ENCODE peak calls at places on chromosomes 12 and 14, in five cellular contexts. A is H1; O is small intestine; P is HCT116; M is CD8-positive, alpha-beta memory T cell. R is an unnamed sample. For H3K4me1 and H3K9me3, the result is how much of the 10 kb centered on the place peaks cover.

GRCh38 chr14:51020024-51020710 is 74.7 kb downstream of the TRIM9 start:
- DNase-seq in A (no peak), O (no peak), P (no peak), M (no peak), R (no peak)

GRCh38 chr12:67155863-67156262 is 113.3 kb upstream of the CAND1 start:
- DNase-seq in A (no peak), O (no peak), P (no peak), M (no peak), R (no peak)

GRCh38 chr14:72439707-72440106 is 454.2 kb downstream of the DPF3 start:
- DNase-seq in A (no peak), O (peak), P (no peak), M (no peak), R (no peak)

GRCh38 chr12:1846421-1847405 is 26.3 kb downstream of the LRTM2 start:
- DNase-seq in A (no peak), O (no peak), P (no peak), M (no peak), R (no peak)

GRCh38 chr14:59187802-59188460 is 536 bp upstream of the DAAM1 start:
- DNase-seq in A (no peak), O (no peak), P (no peak), M (peak), R (peak)

GRCh38 chr12:119803391-119803791 is 73.7 kb downstream of the CIT start:
- DNase-seq in A (peak), O (no peak), P (no peak), M (no peak), R (no peak)

GRCh38 chr12:31220061-31220460 is 105.9 kb downstream of the SINHCAF start:
- DNase-seq in A (no peak), O (no peak), P (no peak), M (no peak), R (no peak)

GRCh38 chr12:15122349-15122748 is 98.9 kb downstream of the RERG start:
- DNase-seq in A (no peak), O (no peak), P (no peak), M (no peak), R (no peak)

GRCh38 chr12:117685115-117685926 is 283.5 kb downstream of the KSR2 start:
- DNase-seq in A (peak), O (peak), P (no peak), M (no peak), R (no peak)

GRCh38 chr12:67019070-67019469 is 250.1 kb upstream of the CAND1 start:
- DNase-seq in A (no peak), O (no peak), P (no peak), M (no peak), R (no peak)

GRCh38 chr12:110338754-110339153 is 57.7 kb downstream of the ATP2A2 start:
- DNase-seq in A (no peak), O (no peak), P (peak), M (no peak), R (no peak)

GRCh38 chr12:106282457-106283097 is 20.0 kb upstream of the TCP11L2 start:
- DNase-seq in A (no peak), O (peak), P (peak), M (peak), R (peak)

GRCh38 chr14:40368314-40368713 is 936.1 kb upstream of the FBXO33 start:
- DNase-seq in A (no peak), O (no peak), P (no peak), M (no peak), R (no peak)

GRCh38 chr12:109989380-109989779 is 6.8 kb downstream of the GIT2 start:
- DNase-seq in A (no peak), O (no peak), P (no peak), M (no peak), R (no peak)

GRCh38 chr12:109261939-109262338 is 47.1 kb downstream of the FOXN4 start:
- DNase-seq in A (no peak), O (no peak), P (no peak), M (no peak), R (no peak)

GRCh38 chr12:24109381-24110039 is 160.0 kb upstream of the SOX5 start:
- DNase-seq in A (no peak), O (peak), P (no peak), M (no peak), R (no peak)

GRCh38 chr14:104107101-104107581 is 21.6 kb downstream of the ASPG start:
- DNase-seq in A (no peak), O (no peak), P (no peak), M (no peak), R (peak)

GRCh38 chr12:14810953-14811483 is 3.0 kb downstream of the SMCO3 start:
- DNase-seq in A (no peak), O (peak), P (no peak), M (no peak), R (peak)

GRCh38 chr12:92136883-92137582 is 8.6 kb downstream of the BTG1 start:
- DNase-seq in A (no peak), O (peak), P (peak), M (no peak), R (no peak)

GRCh38 chr14:95956601-95957460 is 80.2 kb downstream of the TUNAR start:
- DNase-seq in A (no peak), O (no peak), P (no peak), M (no peak), R (no peak)

GRCh38 chr14:55913324-55914035 is 204.7 kb upstream of the PELI2 start:
- DNase-seq in A (no peak), O (no peak), P (no peak), M (no peak), R (no peak)

GRCh38 chr12:4278582-4278939 is 5.0 kb downstream of the CCND2 start:
- DNase-seq in A (no peak), O (peak), P (no peak), M (no peak), R (peak)

GRCh38 chr14:74531011-74531410 is 37.4 kb downstream of the ISCA2 start:
- DNase-seq in A (no peak), O (no peak), P (no peak), M (no peak), R (no peak)

GRCh38 chr12:132162508-132163031 is 18.3 kb downstream of the NOC4L start:
- DNase-seq in A (no peak), O (no peak), P (no peak), M (no peak), R (peak)

GRCh38 chr12:52419656-52420055 is 13.5 kb upstream of the KRT82 start:
- DNase-seq in A (no peak), O (no peak), P (no peak), M (no peak), R (no peak)

GRCh38 chr12:41189395-41190251 is 1.5 kb downstream of the PDZRN4 start:
- DNase-seq in A (no peak), O (no peak), P (no peak), M (no peak), R (no peak)

GRCh38 chr12:8077207-8077606 is 4.9 kb upstream of the NECAP1 start:
- DNase-seq in A (no peak), O (no peak), P (no peak), M (no peak), R (no peak)

GRCh38 chr12:1282670-1283361 is 291.8 kb downstream of the ERC1 start:
- DNase-seq in A (no peak), O (no peak), P (no peak), M (no peak), R (no peak)

GRCh38 chr12:132270969-132271754 is 58.2 kb downstream of the GALNT9 start:
- DNase-seq in A (no peak), O (no peak), P (no peak), M (no peak), R (no peak)

GRCh38 chr14:56555921-56556570 is 23.6 kb upstream of the TMEM260 start:
- DNase-seq in A (no peak), O (peak), P (peak), M (no peak), R (no peak)

GRCh38 chr12:95277139-95277538 is 59.5 kb downstream of the VEZT start:
- DNase-seq in A (no peak), O (no peak), P (no peak), M (no peak), R (no peak)

GRCh38 chr14:33493329-33493728 is 457.5 kb downstream of the EGLN3 start:
- DNase-seq in A (no peak), O (no peak), P (no peak), M (no peak), R (no peak)

GRCh38 chr12:65663097-65663496 is 161.2 kb upstream of the HMGA2 start:
- DNase-seq in A (no peak), O (no peak), P (no peak), M (no peak), R (no peak)
- H3K27ac ChIP-seq in A (no peak), O (no peak), P (no peak), M (no peak), R (no peak)

GRCh38 chr12:57833672-57834071 is 12.9 kb downstream of the CTDSP2 start:
- DNase-seq in A (no peak), O (no peak), P (no peak), M (no peak), R (no peak)

GRCh38 chr12:57832966-57833365 is 13.6 kb downstream of the CTDSP2 start:
- DNase-seq in A (no peak), O (no peak), P (no peak), M (no peak), R (no peak)

GRCh38 chr12:57836442-57837375 is 9.8 kb downstream of the CTDSP2 start:
- DNase-seq in A (no peak), O (peak), P (no peak), M (peak), R (peak)

GRCh38 chr12:57835366-57836288 is 10.9 kb downstream of the CTDSP2 start:
- DNase-seq in A (no peak), O (no peak), P (no peak), M (no peak), R (no peak)

DNA sequence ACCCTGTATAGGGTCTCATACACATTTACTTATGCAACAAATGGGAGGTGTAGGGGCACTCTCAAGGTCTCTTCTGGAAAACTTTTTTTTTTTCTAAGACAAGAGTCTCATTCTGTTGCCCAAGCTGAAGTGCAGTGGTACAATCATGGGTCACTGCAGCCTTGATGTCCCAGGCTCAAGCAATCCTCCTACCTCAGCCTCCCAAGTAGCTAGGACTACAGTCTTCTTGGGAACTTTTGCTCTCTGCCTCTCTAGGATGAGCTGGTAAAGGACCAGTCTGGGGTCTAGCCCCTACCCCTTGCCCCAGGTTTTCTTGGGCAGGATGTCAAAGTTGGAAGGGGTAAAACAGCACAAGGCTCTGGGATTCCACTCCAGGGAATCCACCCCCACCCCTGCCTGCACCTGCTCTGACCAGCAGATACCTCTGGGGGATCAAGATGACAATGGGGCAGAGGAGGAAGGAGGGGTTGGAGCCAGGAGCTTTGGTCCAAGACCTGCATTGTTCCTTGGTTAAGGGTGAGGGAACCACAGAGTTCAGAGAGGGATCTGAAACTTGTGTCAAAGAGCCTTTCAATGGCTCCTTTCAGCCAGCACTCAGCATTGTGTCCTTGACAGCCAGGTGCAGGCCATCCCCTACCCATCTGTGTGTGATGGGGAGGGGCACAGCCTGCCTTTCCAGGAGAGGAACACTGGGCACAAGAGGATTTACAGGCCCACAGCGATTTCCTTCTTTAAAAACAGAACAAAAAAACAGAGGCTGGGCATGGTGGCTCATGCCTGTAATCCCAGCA is 12.2 kb downstream of the CTDSP2 start:
- DNase-seq in A (no peak), O (no peak), P (no peak), M (no peak), R (no peak)
- H3K4me1 ChIP-seq in A (half or more), O (under half), P (under half), M (half or more), R (half or more)

GRCh38 chr12:34601689-34602088 is 579.4 kb downstream of the ALG10 start:
- DNase-seq in A (no peak), O (no peak), P (no peak), M (no peak), R (peak)
- H3K9me3 ChIP-seq in A (half or more), O (under half), P (under half), M (under half), R (under half)

GRCh38 chr14:68983210-68983609 is 4.1 kb upstream of the ACTN1 start:
- DNase-seq in A (no peak), O (no peak), P (no peak), M (no peak), R (no peak)

GRCh38 chr14:68982581-68982980 is 3.5 kb upstream of the ACTN1 start:
- DNase-seq in A (no peak), O (no peak), P (no peak), M (no peak), R (no peak)

GRCh38 chr14:68981124-68981523 is 2.0 kb upstream of the ACTN1 start:
- DNase-seq in A (no peak), O (no peak), P (no peak), M (no peak), R (no peak)

GRCh38 chr14:68979722-68980552 is 835 bp upstream of the ACTN1 start:
- DNase-seq in A (no peak), O (peak), P (no peak), M (no peak), R (peak)

GRCh38 chr14:68981539-68981976 is 2.5 kb upstream of the ACTN1 start:
- DNase-seq in A (no peak), O (no peak), P (no peak), M (no peak), R (no peak)
- H3K27ac ChIP-seq in A (no peak), O (no peak), P (no peak), M (no peak), R (no peak)

DNA sequence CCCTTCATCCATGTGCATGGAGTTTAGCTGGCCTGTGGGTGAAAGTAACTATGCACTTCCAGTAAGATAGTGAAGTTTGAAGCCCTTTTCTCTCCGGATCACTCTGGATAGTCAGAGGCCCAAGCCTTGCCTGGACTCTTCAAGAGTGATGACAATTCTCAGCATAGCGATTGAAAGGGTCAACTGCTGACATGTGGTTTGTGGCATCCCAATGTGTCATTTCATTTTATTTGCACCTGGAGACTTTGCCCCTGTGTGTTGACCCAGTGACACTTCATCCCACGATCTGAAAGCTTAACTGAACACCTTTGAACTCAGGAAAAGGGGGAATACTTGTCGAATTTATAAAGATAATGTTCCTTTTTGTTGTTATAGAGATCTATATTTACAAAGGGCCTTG is 711.9 kb upstream of the TMEM132C start:
- DNase-seq in A (no peak), O (no peak), P (no peak), M (no peak), R (no peak)
- H3K4me1 ChIP-seq in A (under half), O (under half), P (under half), M (under half), R (under half)

DNA sequence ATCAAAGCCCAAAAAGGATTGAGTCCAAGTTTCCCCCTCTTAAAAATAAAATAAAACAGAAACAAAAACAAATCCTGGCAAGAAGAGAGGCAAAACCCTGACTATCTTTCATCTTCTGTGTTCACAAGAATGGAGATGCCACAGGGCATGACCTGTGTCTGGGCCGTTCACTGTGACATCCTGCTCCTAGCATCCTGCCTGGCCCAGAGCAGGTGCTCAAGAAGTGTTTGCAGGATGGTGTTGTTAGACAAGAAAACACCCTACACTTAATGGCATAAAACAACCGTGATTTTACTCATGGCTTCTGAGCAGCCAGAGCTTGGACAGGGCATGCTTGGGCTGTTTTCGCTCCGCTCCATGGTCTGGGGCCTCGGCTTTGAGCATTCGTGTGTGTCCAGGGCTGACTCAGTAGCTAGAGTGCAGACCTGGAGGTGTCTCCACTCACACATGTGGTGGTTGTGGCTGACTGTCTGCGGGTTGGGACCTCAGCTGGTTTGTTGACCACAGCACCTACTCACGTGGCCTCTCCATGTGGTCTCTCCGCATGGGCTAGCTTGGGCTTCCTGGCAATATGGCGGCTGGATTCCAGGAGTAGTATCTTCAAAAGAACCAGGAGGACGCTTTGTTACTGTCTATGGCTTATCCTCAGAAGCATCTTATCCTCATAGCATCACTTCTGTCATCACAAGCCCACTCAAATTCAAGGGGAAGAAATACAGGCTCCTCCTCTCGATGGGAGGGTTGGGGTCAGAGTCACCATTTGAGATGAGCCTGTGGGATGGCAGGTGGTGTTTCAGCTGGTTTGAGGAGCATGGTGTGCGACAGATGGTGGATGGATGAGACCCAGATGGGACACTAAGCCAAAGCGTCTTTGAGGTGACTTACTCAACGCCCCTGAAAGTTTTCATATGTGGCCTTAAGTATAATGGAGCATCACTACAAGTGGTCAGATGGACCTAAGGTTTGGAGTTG is 33.2 kb upstream of the FZD10 start:
- DNase-seq in A (no peak), O (no peak), P (no peak), M (no peak), R (no peak)
- H3K9me3 ChIP-seq in A (under half), O (under half), P (under half), M (under half), R (under half)